ENCODE peak calls at places on chromosomes 5 and 9, in nine cellular contexts. T is spleen, P is endothelial cell, Q is RWPE1, K is lung, X is GM12865, D is pancreas, S is cardiac muscle cell, F is HFFc6. O is an unnamed sample.

GRCh38 chr9:99264070-99264469 is 42.0 kb downstream of the SEC61B start:
- DNase-seq in F (no peak), T (no peak), K (no peak), Q (no peak), S (peak; percentile 34), P (peak; percentile 18), D (no peak), X (peak; percentile 30), O (no peak)

GRCh38 chr9:108562176-108562575 is 293.6 kb downstream of the ACTL7B start:
- DNase-seq in S (no peak), D (no peak), Q (peak; percentile 91), K (no peak), P (no peak), X (no peak), T (no peak), F (no peak), O (no peak)

GRCh38 chr5:122163151-122164069 is 34.1 kb downstream of the ZNF474 start:
- DNase-seq in T (no peak), K (no peak), D (no peak), S (peak; percentile 84), X (no peak), F (peak; percentile 87), P (no peak), Q (peak; percentile 85), O (no peak)

GRCh38 chr5:72141440-72142271 is 34.4 kb downstream of the MAP1B start:
- DNase-seq in P (no peak), K (no peak), Q (peak; percentile 42), S (peak; percentile 93), T (no peak), D (no peak), X (no peak), F (peak; percentile 97), O (no peak)

GRCh38 chr5:43041131-43041668 is 1.1 kb upstream of the ANXA2R start:
- DNase-seq in P (no peak), F (no peak), D (no peak), X (peak; percentile 63), T (peak; percentile 78), S (no peak), K (peak; percentile 38), Q (no peak), O (no peak)

GRCh38 chr5:177507596-177508216 is 1.9 kb downstream of the DOK3 start:
- DNase-seq in D (no peak), F (no peak), T (peak; percentile 87), Q (no peak), X (peak; percentile 35), S (no peak), P (no peak), K (no peak), O (no peak)

GRCh38 chr5:139738777-139739611 is 56.6 kb upstream of the PSD2 start:
- DNase-seq in T (no peak), Q (no peak), S (no peak), D (no peak), F (no peak), P (no peak), K (no peak), X (no peak), O (no peak)

GRCh38 chr5:172490739-172491461 is 36.6 kb upstream of the SH3PXD2B start:
- DNase-seq in Q (peak; percentile 71), P (no peak), X (no peak), S (no peak), T (no peak), F (no peak), K (no peak), D (peak; percentile 15), O (no peak)

GRCh38 chr9:18362901-18363685 is 110.9 kb upstream of the ADAMTSL1 start:
- DNase-seq in Q (no peak), K (no peak), X (no peak), F (peak; percentile 35), S (peak; percentile 56), D (no peak), T (no peak), P (no peak), O (peak; percentile 6)

GRCh38 chr9:135494791-135495559 is 5.5 kb upstream of the MRPS2 start:
- DNase-seq in K (no peak), T (peak; percentile 69), S (no peak), F (no peak), X (no peak), D (peak; percentile 47), P (no peak), Q (no peak), O (no peak)

GRCh38 chr5:172999974-173000373 is 16.4 kb downstream of the ATP6V0E1 start:
- DNase-seq in K (no peak), D (no peak), F (no peak), T (no peak), X (no peak), P (no peak), S (no peak), Q (no peak), O (no peak)

GRCh38 chr5:37715361-37715760 is 124.5 kb downstream of the GDNF start:
- DNase-seq in F (peak; percentile 11), D (no peak), P (no peak), Q (no peak), K (no peak), S (no peak), T (no peak), X (no peak), O (no peak)

GRCh38 chr9:13970018-13970417 is 343.9 kb downstream of the NFIB start:
- DNase-seq in D (no peak), F (no peak), T (no peak), K (no peak), P (no peak), S (peak; percentile 43), Q (no peak), X (no peak), O (no peak)

GRCh38 chr5:138873886-138874200 is 1.3 kb downstream of the LRRTM2 start:
- DNase-seq in T (no peak), D (no peak), K (no peak), P (no peak), Q (no peak), S (no peak), X (no peak), F (no peak), O (no peak)

GRCh38 chr5:53025506-53025905 is 36.4 kb downstream of the ITGA2 start:
- DNase-seq in D (no peak), X (no peak), T (no peak), F (no peak), S (no peak), K (no peak), Q (no peak), P (no peak), O (no peak)

GRCh38 chr5:126846344-126846743 is 69.4 kb downstream of the LMNB1 start:
- DNase-seq in X (no peak), Q (no peak), K (no peak), F (peak; percentile 52), T (no peak), S (peak; percentile 64), P (no peak), D (no peak), O (no peak)

GRCh38 chr9:135590486-135591079 is 29.0 kb downstream of the PAEP start:
- DNase-seq in X (no peak), F (no peak), P (no peak), K (no peak), S (no peak), Q (no peak), D (no peak), T (peak; percentile 61), O (no peak)

GRCh38 chr5:135191084-135191826 is 157.2 kb upstream of the PITX1 start:
- DNase-seq in D (peak; percentile 93), X (peak; percentile 65), Q (peak; percentile 83), P (peak; percentile 92), F (peak; percentile 54), K (peak; percentile 74), T (peak; percentile 92), S (peak; percentile 76), O (peak; percentile 81)

GRCh38 chr5:104452554-104452953 is 890.0 kb upstream of the NUDT12 start:
- DNase-seq in F (no peak), T (no peak), P (no peak), D (no peak), K (no peak), X (no peak), Q (no peak), S (no peak), O (no peak)

GRCh38 chr5:4862500-4862899 is 277.6 kb upstream of the ADAMTS16 start:
- DNase-seq in K (no peak), P (no peak), T (no peak), S (peak; percentile 45), F (peak; percentile 16), D (no peak), Q (peak; percentile 36), X (peak; percentile 47), O (peak; percentile 50)

GRCh38 chr5:11126844-11127243 is 365.8 kb upstream of the DAP start:
- DNase-seq in S (no peak), K (no peak), P (no peak), Q (no peak), T (no peak), F (no peak), D (peak; percentile 68), X (no peak), O (no peak)

GRCh38 chr5:11128021-11128420 is 367.0 kb upstream of the DAP start:
- DNase-seq in K (no peak), Q (no peak), X (no peak), D (no peak), P (no peak), S (no peak), T (no peak), F (no peak), O (no peak)

DNA sequence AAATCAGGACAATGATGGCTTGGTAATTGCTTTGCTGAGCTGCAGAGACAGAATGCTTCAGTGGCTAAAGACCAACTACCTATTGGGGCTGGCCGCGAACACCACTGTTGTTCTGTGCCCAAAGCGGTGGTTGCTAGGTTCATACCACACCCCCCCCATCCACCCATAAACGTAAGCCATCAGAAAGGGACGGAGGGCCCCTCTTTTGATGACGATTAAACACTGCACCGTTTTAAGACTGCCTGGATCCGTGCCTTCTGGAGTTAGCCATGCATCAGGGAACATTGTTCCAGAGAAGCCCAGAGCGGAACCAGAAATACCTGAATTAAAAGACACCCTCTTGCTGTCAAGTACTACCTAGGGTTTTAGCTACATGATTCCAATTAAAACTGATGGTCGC is 369.1 kb upstream of the DAP start:
- DNase-seq in T (no peak), D (no peak), K (no peak), Q (no peak), S (no peak), X (no peak), P (no peak), F (no peak), O (no peak)
- TF ChIP-seq CTCF in T (no peak), D (no peak), K (no peak), Q (no peak), S (no peak), X (no peak), P (no peak), F (no peak), O (no peak)

GRCh38 chr9:110258671-110259070 is 2.4 kb upstream of the TXN start:
- DNase-seq in K (no peak), F (no peak), X (peak; percentile 56), S (no peak), T (no peak), D (no peak), Q (no peak), P (no peak), O (peak; percentile 47)
- TF ChIP-seq CTCF in K (no peak), F (no peak), X (no peak), S (no peak), T (no peak), D (no peak), Q (no peak), P (no peak), O (no peak)

GRCh38 chr9:125919565-125919964 is 172.4 kb downstream of the PBX3 start:
- DNase-seq in T (no peak), X (no peak), P (no peak), Q (no peak), K (no peak), D (no peak), S (no peak), F (no peak), O (no peak)
- TF ChIP-seq CTCF in T (no peak), X (no peak), P (no peak), Q (no peak), K (no peak), D (no peak), S (no peak), F (no peak), O (no peak)

GRCh38 chr5:124114911-124115310 is 602.9 kb downstream of the CSNK1G3 start:
- DNase-seq in T (no peak), P (no peak), K (no peak), F (no peak), D (no peak), X (no peak), S (no peak), Q (no peak), O (no peak)
- TF ChIP-seq CTCF in T (no peak), P (no peak), K (no peak), F (no peak), D (no peak), X (no peak), S (no peak), Q (no peak), O (no peak)